ENCODE peak calls at places on chromosomes 5 and 9, in six cellular contexts. W, E, T, S, O and R are unnamed samples.

GRCh38 chr5:164504141-164504772 is 998.8 kb downstream of the MAT2B start:
- DNase-seq in W (peak; percentile 82), E (no peak), T (peak; percentile 24), S (peak; percentile 48), O (peak; percentile 34), R (no peak)

GRCh38 chr9:71506821-71507220 is 261.5 kb downstream of the CEMIP2 start:
- DNase-seq in W (peak; percentile 39), E (peak; percentile 18), T (no peak), S (no peak), O (no peak), R (no peak)

GRCh38 chr5:87113848-87114247 is 153.8 kb upstream of the RASA1 start:
- DNase-seq in W (peak; percentile 55), E (no peak), T (no peak), S (no peak), O (no peak), R (no peak)

GRCh38 chr5:58930520-58930919 is 347.6 kb downstream of the RAB3C start:
- DNase-seq in W (no peak), E (no peak), T (no peak), S (no peak), O (no peak), R (no peak)

GRCh38 chr5:142846402-142846801 is 76.2 kb downstream of the ARHGAP26 start:
- DNase-seq in W (no peak), E (no peak), T (no peak), S (no peak), O (no peak), R (no peak)

GRCh38 chr5:122120957-122121356 is 8.4 kb upstream of the ZNF474 start:
- DNase-seq in W (peak; percentile 13), E (no peak), T (no peak), S (no peak), O (no peak), R (no peak)

GRCh38 chr9:129027224-129027684 is 877 bp downstream of the SH3GLB2 start:
- DNase-seq in W (no peak), E (no peak), T (no peak), S (no peak), O (no peak), R (no peak)

GRCh38 chr9:79012561-79012960 is 559.2 kb upstream of the TLE4 start:
- DNase-seq in W (peak; percentile 35), E (no peak), T (no peak), S (no peak), O (no peak), R (no peak)

GRCh38 chr9:135474915-135475314 is 4.7 kb upstream of the PPP1R26 start:
- DNase-seq in W (peak; percentile 16), E (no peak), T (peak; percentile 41), S (peak; percentile 83), O (no peak), R (no peak)

GRCh38 chr9:137387891-137388560 is 34.9 kb downstream of the EXD3 start:
- DNase-seq in W (no peak), E (no peak), T (no peak), S (no peak), O (no peak), R (no peak)

GRCh38 chr5:10600629-10601245 is 36.9 kb downstream of the ANKRD33B start:
- DNase-seq in W (no peak), E (no peak), T (no peak), S (no peak), O (no peak), R (no peak)

GRCh38 chr9:128412120-128412790 is 8.4 kb upstream of the CERCAM start:
- DNase-seq in W (peak; percentile 51), E (peak; percentile 36), T (peak; percentile 67), S (peak; percentile 87), O (peak; percentile 21), R (no peak)

GRCh38 chr5:131994533-131995226 is 16.8 kb downstream of the ACSL6 start:
- DNase-seq in W (no peak), E (no peak), T (no peak), S (no peak), O (no peak), R (no peak)

GRCh38 chr5:91245871-91246270 is 137.2 kb downstream of the ARRDC3 start:
- DNase-seq in W (peak; percentile 28), E (no peak), T (no peak), S (no peak), O (no peak), R (no peak)

GRCh38 chr9:92894711-92895362 is 17.0 kb upstream of the ZNF484 start:
- DNase-seq in W (no peak), E (no peak), T (no peak), S (no peak), O (no peak), R (no peak)

GRCh38 chr9:116101516-116101915 is 52.1 kb upstream of the PAPPA start:
- DNase-seq in W (peak; percentile 92), E (no peak), T (no peak), S (no peak), O (no peak), R (no peak)

GRCh38 chr9:19940808-19941207 is 152.0 kb upstream of the SLC24A2 start:
- DNase-seq in W (no peak), E (no peak), T (no peak), S (no peak), O (no peak), R (no peak)

GRCh38 chr9:38287420-38287985 is 105.0 kb upstream of the ALDH1B1 start:
- DNase-seq in W (no peak), E (no peak), T (no peak), S (no peak), O (no peak), R (no peak)

GRCh38 chr9:97555164-97555563 is 53.7 kb downstream of the TMOD1 start:
- DNase-seq in W (peak; percentile 72), E (peak; percentile 42), T (no peak), S (peak; percentile 68), O (no peak), R (no peak)

GRCh38 chr5:133222040-133222439 is 170.2 kb downstream of the HSPA4 start:
- DNase-seq in W (no peak), E (no peak), T (no peak), S (no peak), O (no peak), R (no peak)

GRCh38 chr9:42396318-42396717 is 212.9 kb downstream of the SPATA31A6 start:
- DNase-seq in W (no peak), E (no peak), T (no peak), S (no peak), O (no peak), R (no peak)

GRCh38 chr5:143701476-143701875 is 110.5 kb upstream of the HMHB1 start:
- DNase-seq in W (no peak), E (no peak), T (no peak), S (no peak), O (no peak), R (no peak)

GRCh38 chr9:124360277-124360676 is 55.0 kb downstream of the PSMB7 start:
- DNase-seq in W (no peak), E (no peak), T (no peak), S (no peak), O (no peak), R (no peak)

GRCh38 chr9:101778332-101778731 is 39.9 kb upstream of the GRIN3A start:
- DNase-seq in W (no peak), E (no peak), T (no peak), S (no peak), O (no peak), R (no peak)

GRCh38 chr5:126780165-126780827 is 3.4 kb downstream of the LMNB1 start:
- DNase-seq in W (peak; percentile 84), E (no peak), T (no peak), S (peak; percentile 51), O (peak; percentile 42), R (no peak)

GRCh38 chr5:1357946-1358725 is 13.2 kb upstream of the CLPTM1L start:
- DNase-seq in W (no peak), E (no peak), T (no peak), S (no peak), O (no peak), R (no peak)

GRCh38 chr5:147483961-147484707 is 25.7 kb downstream of the DPYSL3 start:
- DNase-seq in W (peak; percentile 99), E (peak; percentile 82), T (no peak), S (peak; percentile 76), O (no peak), R (no peak)

GRCh38 chr5:171736976-171737848 is 48.4 kb upstream of the SMIM23 start:
- DNase-seq in W (no peak), E (peak; percentile 66), T (no peak), S (no peak), O (no peak), R (no peak)

GRCh38 chr5:50667079-50667652 is 729 bp downstream of the PARP8 start:
- DNase-seq in W (peak; percentile 53), E (peak; percentile 65), T (peak; percentile 63), S (peak; percentile 55), O (peak; percentile 70), R (peak; percentile 65)

GRCh38 chr5:145062280-145062679 is 772.9 kb downstream of the PRELID2 start:
- DNase-seq in W (peak; percentile 10), E (no peak), T (no peak), S (no peak), O (no peak), R (no peak)

GRCh38 chr5:31193591-31194457 is at the start of gene CDH6:
- DNase-seq in W (peak; percentile 35), E (no peak), T (peak; percentile 56), S (peak; percentile 79), O (no peak), R (peak; percentile 52)

GRCh38 chr5:176154821-176155220 is 83.4 kb upstream of the SIMC1 start:
- DNase-seq in W (no peak), E (no peak), T (no peak), S (no peak), O (no peak), R (no peak)

GRCh38 chr5:161549106-161549505 is 2.6 kb upstream of the GABRB2 start:
- DNase-seq in W (no peak), E (no peak), T (no peak), S (peak; percentile 12), O (no peak), R (no peak)

GRCh38 chr5:146825033-146825432 is 53.5 kb downstream of the PPP2R2B start:
- DNase-seq in W (peak; percentile 53), E (no peak), T (peak; percentile 59), S (no peak), O (no peak), R (no peak)

GRCh38 chr5:84239509-84239908 is 145.2 kb downstream of the EDIL3 start:
- DNase-seq in W (peak; percentile 71), E (no peak), T (no peak), S (no peak), O (no peak), R (no peak)

GRCh38 chr9:97666907-97667686 is 30.0 kb downstream of the XPA start:
- DNase-seq in W (no peak), E (no peak), T (no peak), S (no peak), O (no peak), R (no peak)

GRCh38 chr5:96997265-96997859 is 61.5 kb downstream of the LNPEP start:
- DNase-seq in W (peak; percentile 79), E (no peak), T (no peak), S (peak; percentile 40), O (no peak), R (no peak)

GRCh38 chr5:150663936-150664335 is 2.9 kb downstream of the MYOZ3 start:
- DNase-seq in W (no peak), E (no peak), T (no peak), S (no peak), O (no peak), R (no peak)